ENCODE peak calls at places on chromosome 17, in eight cellular contexts. B is ascending aorta, Q is endodermal cell, H is GM23338, V is GM06990, F is fibroblast of mammary gland, P is gastrocnemius medialis, Y is body of pancreas. K is an unnamed sample.

GRCh38 chr17:64357191-64357981 is 33.3 kb downstream of the PECAM1 start:
- DNase-seq in B (no peak), Q (peak), H (peak), V (no peak), F (peak), P (peak), Y (no peak), K (peak)

GRCh38 chr17:32936894-32937500 is 9.0 kb downstream of the TMEM98 start:
- DNase-seq in B (peak), Q (peak), H (peak), V (peak), F (peak), P (no peak), Y (peak), K (peak)

GRCh38 chr17:8896641-8897635 is 29.5 kb upstream of the PIK3R6 start:
- DNase-seq in B (peak), Q (peak), H (no peak), V (no peak), F (no peak), P (no peak), Y (no peak), K (no peak)

GRCh38 chr17:49571283-49571682 is 4.4 kb upstream of the NXPH3 start:
- DNase-seq in B (no peak), Q (peak), H (no peak), V (no peak), F (no peak), P (no peak), Y (no peak), K (no peak)

GRCh38 chr17:16361874-16362273 is 8.6 kb upstream of the CENPV start:
- DNase-seq in B (no peak), Q (no peak), H (no peak), V (no peak), F (no peak), P (no peak), Y (no peak), K (no peak)

GRCh38 chr17:31673076-31673475 is 186.0 kb downstream of the COPRS start:
- DNase-seq in B (no peak), Q (peak), H (no peak), V (no peak), F (no peak), P (no peak), Y (no peak), K (no peak)

GRCh38 chr17:44522883-44523671 is 19.9 kb upstream of the GPATCH8 start:
- DNase-seq in B (peak), Q (peak), H (peak), V (no peak), F (peak), P (peak), Y (peak), K (peak)

GRCh38 chr17:3512512-3513171 is 36.8 kb downstream of the ASPA start:
- DNase-seq in B (peak), Q (peak), H (peak), V (no peak), F (peak), P (peak), Y (peak), K (no peak)

GRCh38 chr17:79935845-79936470 is 96.7 kb upstream of the CBX4 start:
- DNase-seq in B (no peak), Q (no peak), H (no peak), V (no peak), F (no peak), P (no peak), Y (no peak), K (no peak)

GRCh38 chr17:43902190-43902589 is 5.1 kb downstream of the MPP2 start:
- DNase-seq in B (no peak), Q (peak), H (no peak), V (no peak), F (no peak), P (no peak), Y (no peak), K (no peak)

GRCh38 chr17:31787857-31788570 is 71.0 kb downstream of the COPRS start:
- DNase-seq in B (peak), Q (peak), H (no peak), V (no peak), F (peak), P (no peak), Y (no peak), K (peak)

GRCh38 chr17:69485901-69486643 is 71.6 kb downstream of the MAP2K6 start:
- DNase-seq in B (no peak), Q (no peak), H (no peak), V (no peak), F (peak), P (no peak), Y (no peak), K (peak)

GRCh38 chr17:44417553-44417952 is 28.1 kb upstream of the ITGA2B start:
- DNase-seq in B (no peak), Q (no peak), H (no peak), V (peak), F (peak), P (peak), Y (no peak), K (peak)

GRCh38 chr17:61583242-61583641 is 7.8 kb downstream of the NACA2 start:
- DNase-seq in B (no peak), Q (no peak), H (peak), V (no peak), F (peak), P (no peak), Y (no peak), K (peak)

GRCh38 chr17:41008811-41009210 is at the start of gene KRTAP3-1:
- DNase-seq in B (no peak), Q (peak), H (no peak), V (no peak), F (no peak), P (no peak), Y (no peak), K (no peak)
- TF ChIP-seq CTCF in B (no peak), Q (no peak), H (no peak), V (no peak), F (no peak), P (no peak), Y (no peak), K (no peak)

GRCh38 chr17:65918921-65919546 is 272.9 kb downstream of the CEP112 start:
- DNase-seq in B (no peak), Q (no peak), H (peak), V (no peak), F (no peak), P (no peak), Y (no peak), K (no peak)
- TF ChIP-seq CTCF in B (no peak), Q (peak), H (peak), V (peak), F (peak), P (no peak), Y (no peak), K (no peak)

DNA sequence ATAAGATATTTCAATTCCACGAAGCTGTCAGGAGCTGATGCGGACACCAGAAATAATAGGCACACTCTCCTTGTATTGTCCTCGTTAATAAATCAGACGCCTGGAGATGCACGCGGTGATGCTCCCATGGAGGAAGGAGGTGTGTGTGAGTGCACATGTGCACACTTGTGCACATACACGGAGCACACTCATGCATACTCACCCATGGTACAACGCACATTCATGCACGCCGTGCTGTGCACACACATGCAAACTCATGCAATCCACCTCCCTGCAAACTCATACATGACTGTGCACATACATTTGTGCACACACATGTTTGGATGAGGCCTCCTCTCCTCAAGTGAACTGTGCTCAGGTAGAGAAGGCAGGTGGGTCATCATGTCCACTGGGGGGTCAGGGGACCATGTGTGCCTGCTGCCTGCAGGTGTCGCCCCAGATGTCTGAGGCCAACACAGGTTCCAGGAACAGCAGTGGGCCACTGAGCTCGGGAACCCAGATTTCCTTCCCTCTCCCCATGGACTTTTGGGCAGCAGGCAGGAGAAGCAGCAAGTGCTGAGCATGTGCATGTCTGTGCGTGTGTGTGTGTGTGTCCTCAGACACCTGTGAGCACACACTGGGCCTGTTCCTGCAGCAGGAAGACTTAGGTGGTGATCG is 165.3 kb downstream of the SDK2 start:
- DNase-seq in B (no peak), Q (peak), H (peak), V (no peak), F (no peak), P (no peak), Y (no peak), K (no peak)
- TF ChIP-seq CTCF in B (no peak), Q (peak), H (peak), V (peak), F (no peak), P (no peak), Y (no peak), K (peak)

DNA sequence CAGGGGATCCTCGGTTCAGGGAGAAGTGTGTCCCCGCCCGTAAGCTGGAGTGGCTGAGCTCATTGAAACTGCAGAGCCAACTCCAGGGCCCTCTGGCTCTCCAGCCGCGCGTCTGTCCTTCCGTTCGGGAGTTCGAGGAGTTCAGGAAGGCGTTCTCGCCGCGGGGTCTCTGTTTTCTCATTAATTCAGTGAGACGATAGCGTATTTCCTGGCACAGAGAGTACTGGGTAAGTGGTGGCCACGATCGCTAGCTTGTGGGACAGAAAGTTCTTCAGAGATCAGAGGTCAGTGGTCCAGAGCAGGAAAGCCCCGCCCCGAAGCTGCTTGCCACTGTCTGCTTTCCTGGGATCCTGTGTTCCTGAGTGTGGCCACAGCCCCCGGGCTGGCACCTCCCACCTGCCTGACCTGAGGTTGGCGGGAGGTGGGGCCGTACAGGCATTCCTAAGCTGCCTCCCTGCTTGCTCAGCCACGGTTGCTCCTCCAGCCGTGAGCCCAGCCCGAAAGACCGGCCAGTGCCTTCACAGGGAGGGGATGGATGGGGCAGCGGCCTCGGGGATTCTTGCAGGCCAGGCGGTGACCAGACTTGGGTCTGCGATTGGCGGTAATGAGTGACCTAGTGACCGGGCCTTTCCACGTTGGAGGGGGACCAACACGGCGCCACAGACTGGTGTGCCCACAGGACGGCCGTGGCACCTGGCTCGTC is 8.9 kb downstream of the BAIAP2 start:
- DNase-seq in B (no peak), Q (peak), H (peak), V (no peak), F (no peak), P (no peak), Y (no peak), K (peak)
- TF ChIP-seq CTCF in B (no peak), Q (no peak), H (no peak), V (no peak), F (no peak), P (no peak), Y (no peak), K (no peak)

GRCh38 chr17:42010898-42011516 is 6.2 kb downstream of the DNAJC7 start:
- DNase-seq in B (no peak), Q (peak), H (peak), V (no peak), F (peak), P (no peak), Y (peak), K (peak)

GRCh38 chr17:42005128-42005527 is 12.1 kb downstream of the DNAJC7 start:
- DNase-seq in B (no peak), Q (no peak), H (no peak), V (no peak), F (no peak), P (no peak), Y (no peak), K (no peak)

GRCh38 chr17:42009170-42009569 is 8.1 kb downstream of the DNAJC7 start:
- DNase-seq in B (no peak), Q (peak), H (peak), V (no peak), F (no peak), P (no peak), Y (no peak), K (peak)
- TF ChIP-seq CTCF in B (no peak), Q (peak), H (peak), V (peak), F (peak), P (no peak), Y (no peak), K (peak)

GRCh38 chr17:5532581-5532980 is 46.2 kb downstream of the MIS12 start:
- DNase-seq in B (peak), Q (no peak), H (no peak), V (no peak), F (no peak), P (no peak), Y (no peak), K (no peak)
- TF ChIP-seq CTCF in B (no peak), Q (no peak), H (no peak), V (no peak), F (no peak), P (no peak), Y (no peak), K (no peak)

GRCh38 chr17:28645576-28645939 is 600 bp upstream of the BLTP2 start:
- DNase-seq in B (no peak), Q (no peak), H (no peak), V (no peak), F (no peak), P (no peak), Y (no peak), K (no peak)

GRCh38 chr17:28641579-28641978 is 3.4 kb downstream of the BLTP2 start:
- DNase-seq in B (no peak), Q (no peak), H (no peak), V (no peak), F (no peak), P (no peak), Y (no peak), K (no peak)

GRCh38 chr17:28643979-28644781 is 778 bp downstream of the BLTP2 start:
- DNase-seq in B (peak), Q (peak), H (peak), V (peak), F (peak), P (no peak), Y (peak), K (peak)

GRCh38 chr17:28646039-28646754 is 1.2 kb upstream of the BLTP2 start:
- DNase-seq in B (no peak), Q (no peak), H (no peak), V (peak), F (no peak), P (no peak), Y (peak), K (no peak)

DNA sequence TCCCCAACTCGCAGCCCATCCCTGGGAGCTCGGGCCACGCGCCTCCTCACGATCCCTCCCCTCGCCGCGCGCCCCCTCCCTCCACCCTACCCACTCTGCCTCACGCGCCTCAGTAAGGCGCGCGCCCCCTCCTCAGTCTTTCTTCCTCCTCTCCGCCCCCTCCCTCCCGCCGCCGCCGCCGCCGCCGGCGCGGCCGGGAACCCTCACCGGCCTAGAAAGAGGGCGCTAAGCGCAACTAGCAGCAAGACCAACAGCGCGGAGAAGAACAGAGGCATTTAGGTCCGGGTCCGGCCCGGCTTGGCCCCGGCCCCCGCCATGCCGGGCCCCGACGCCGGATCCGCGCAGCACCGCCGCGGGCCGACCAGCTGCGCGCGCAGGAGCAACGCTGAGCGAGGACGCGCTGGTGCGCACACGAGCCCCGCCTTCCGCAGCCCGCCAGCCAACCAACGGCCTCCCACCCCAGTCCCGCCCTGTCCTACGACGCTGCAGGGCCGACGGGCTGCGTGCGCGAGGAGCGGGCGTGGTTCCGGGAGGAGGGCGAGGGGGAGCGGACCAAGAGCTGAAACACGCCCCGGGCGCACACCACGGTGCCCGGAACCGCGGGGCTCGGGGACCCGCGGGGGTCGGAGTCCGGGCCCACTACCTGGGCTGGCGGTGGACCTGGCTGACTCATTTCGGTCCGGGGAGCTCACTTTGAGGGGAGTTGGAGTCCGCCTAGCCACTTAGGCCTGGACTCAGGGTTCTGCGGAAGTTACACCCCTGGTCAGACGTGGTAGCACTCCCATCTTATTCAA is at the start of gene BLTP2:
- DNase-seq in B (peak), Q (peak), H (peak), V (peak), F (peak), P (peak), Y (peak), K (peak)
- TF ChIP-seq CTCF in B (no peak), Q (no peak), H (no peak), V (no peak), F (no peak), P (no peak), Y (peak), K (no peak)

GRCh38 chr17:66306413-66306812 is 4.0 kb downstream of the PRKCA start:
- DNase-seq in B (no peak), Q (no peak), H (no peak), V (no peak), F (peak), P (no peak), Y (no peak), K (peak)

GRCh38 chr17:66301864-66302741 is at the start of gene PRKCA:
- DNase-seq in B (peak), Q (peak), H (peak), V (peak), F (peak), P (peak), Y (peak), K (peak)

GRCh38 chr17:66307257-66307656 is 4.8 kb downstream of the PRKCA start:
- DNase-seq in B (no peak), Q (no peak), H (no peak), V (no peak), F (no peak), P (no peak), Y (no peak), K (no peak)

GRCh38 chr17:66302761-66303626 is 581 bp downstream of the PRKCA start:
- DNase-seq in B (peak), Q (peak), H (peak), V (peak), F (peak), P (peak), Y (peak), K (peak)

GRCh38 chr17:66304304-66305174 is 2.1 kb downstream of the PRKCA start:
- DNase-seq in B (no peak), Q (peak), H (peak), V (no peak), F (no peak), P (no peak), Y (no peak), K (peak)
- TF ChIP-seq CTCF in B (no peak), Q (peak), H (no peak), V (no peak), F (no peak), P (no peak), Y (no peak), K (peak)

K was measured in epithelial cell of esophagus.